ENCODE peak calls at places on chromosomes 5 and 9, in five cellular contexts. A, J, B, S and I are unnamed samples.

GRCh38 chr5:107321906-107322305 is 348.8 kb downstream of the EFNA5 start:
- DNase-seq in A (no peak), J (no peak), B (no peak), S (no peak), I (no peak)

GRCh38 chr5:139711067-139711851 is 63.1 kb downstream of the CXXC5 start:
- DNase-seq in B (peak; percentile 92), A (no peak), S (peak; percentile 47), J (peak; percentile 27), I (peak; percentile 50)

GRCh38 chr9:138047469-138048040 is 170.0 kb downstream of the CACNA1B start:
- DNase-seq in J (no peak), S (no peak), A (no peak), B (no peak), I (no peak)

GRCh38 chr5:28077291-28078240 is 1039.2 kb upstream of the CDH9 start:
- DNase-seq in A (no peak), S (no peak), J (no peak), B (no peak), I (no peak)

GRCh38 chr9:37452611-37453010 is 12.6 kb downstream of the ZBTB5 start:
- DNase-seq in J (no peak), B (no peak), S (no peak), A (no peak), I (no peak)

GRCh38 chr5:40780199-40780598 is 18.0 kb downstream of the PRKAA1 start:
- DNase-seq in S (no peak), J (no peak), A (no peak), B (no peak), I (no peak)

GRCh38 chr9:94607340-94607695 is 13.7 kb upstream of the FBP2 start:
- DNase-seq in J (no peak), S (no peak), B (no peak), A (no peak), I (no peak)

GRCh38 chr9:128286435-128286834 is 10.4 kb downstream of the SWI5 start:
- DNase-seq in A (peak; percentile 59), S (peak; percentile 71), J (peak; percentile 76), B (no peak), I (peak; percentile 68)

GRCh38 chr5:120139039-120139438 is 325.1 kb upstream of the PRR16 start:
- DNase-seq in B (peak; percentile 69), A (peak; percentile 15), S (no peak), J (peak; percentile 98), I (peak; percentile 98)

GRCh38 chr5:98433022-98433421 is 340.4 kb upstream of the RGMB start:
- DNase-seq in J (peak; percentile 38), B (no peak), A (no peak), S (no peak), I (no peak)
- H3K4me3 ChIP-seq in J (no peak overlapping the region), B (no peak overlapping the region), A (no peak overlapping the region), S (no peak overlapping the region), I (no peak overlapping the region)

GRCh38 chr9:22100626-22101025 is 91.5 kb upstream of the CDKN2B start:
- DNase-seq in J (no peak), B (no peak), S (no peak), A (no peak), I (no peak)
- TF ChIP-seq CTCF in J (peak; percentile 46), B (no peak), S (no peak), A (no peak), I (no peak)

DNA sequence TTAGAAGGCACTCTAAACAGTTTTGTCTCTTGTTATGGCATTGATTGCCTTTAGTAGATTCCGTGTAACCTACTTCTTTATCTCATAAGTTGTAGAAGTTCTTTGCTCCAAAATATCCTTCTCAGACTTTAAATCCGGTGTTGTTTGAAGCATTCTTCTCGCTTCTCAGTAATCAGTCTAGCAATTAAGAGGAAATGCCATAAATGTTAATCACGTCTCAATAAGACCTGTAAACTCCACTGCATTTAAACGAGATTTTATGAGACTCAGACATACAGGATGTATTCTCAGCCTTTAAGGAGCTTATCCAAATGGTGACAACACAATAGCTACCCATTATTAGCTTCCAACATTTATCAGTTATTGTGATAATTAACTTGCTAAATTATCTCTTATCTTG is 7.7 kb upstream of the C5 start:
- DNase-seq in A (no peak), S (no peak), B (no peak), J (no peak), I (no peak)
- H3K4me3 ChIP-seq in A (no peak overlapping the region), S (no peak overlapping the region), B (no peak overlapping the region), J (no peak overlapping the region), I (no peak overlapping the region)

DNA sequence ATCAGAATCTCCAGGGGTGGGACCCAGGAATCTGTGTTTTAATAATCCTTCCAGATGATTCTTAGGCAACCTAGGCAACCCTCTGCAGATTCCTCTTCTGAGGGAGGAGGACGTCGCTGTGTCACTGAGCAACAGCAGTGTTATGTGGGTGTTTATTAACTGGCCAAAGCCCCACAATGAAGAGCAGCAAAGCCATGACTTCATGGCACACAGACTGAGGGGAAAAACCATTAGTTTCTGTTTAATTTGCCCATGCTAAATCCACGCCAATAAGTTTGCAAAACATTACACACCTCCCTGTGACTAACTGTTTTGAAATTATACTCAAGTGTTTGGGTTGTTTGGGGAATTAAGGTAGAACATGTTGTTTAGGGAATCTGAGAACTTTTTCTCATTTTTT is 83.7 kb upstream of the TMED7 start:
- DNase-seq in S (no peak), A (no peak), J (no peak), B (no peak), I (no peak)
- TF ChIP-seq CTCF in S (no peak), A (no peak), J (no peak), B (no peak), I (no peak)

GRCh38 chr5:84381501-84382362 is 2.9 kb downstream of the EDIL3 start:
- DNase-seq in A (no peak), B (no peak), J (peak; percentile 23), S (no peak), I (peak; percentile 41)
- H3K4me3 ChIP-seq in A (peak overlapping the region; percentile 57), B (peak overlapping the region; percentile 95), J (peak overlapping the region; percentile 84), S (peak overlapping the region; percentile 54), I (peak overlapping the region; percentile 85)

GRCh38 chr5:56668996-56669395 is 146.4 kb upstream of the MAP3K1 start:
- DNase-seq in J (no peak), S (no peak), B (no peak), A (no peak), I (no peak)
- TF ChIP-seq CTCF in J (no peak), S (no peak), B (no peak), A (no peak), I (no peak)

GRCh38 chr5:157549954-157550549 is 25.5 kb downstream of the ADAM19 start:
- DNase-seq in A (no peak), S (no peak), J (no peak), B (no peak), I (no peak)

GRCh38 chr5:157552650-157553049 is 22.9 kb downstream of the ADAM19 start:
- DNase-seq in J (no peak), B (no peak), S (no peak), A (no peak), I (no peak)

GRCh38 chr5:157548513-157549282 is 26.9 kb downstream of the ADAM19 start:
- DNase-seq in J (peak; percentile 97), B (peak; percentile 80), S (no peak), A (no peak), I (peak; percentile 83)

GRCh38 chr5:157549283-157549629 is 26.3 kb downstream of the ADAM19 start:
- DNase-seq in B (no peak), S (no peak), J (peak; percentile 48), A (no peak), I (peak; percentile 44)

GRCh38 chr5:157550668-157551067 is 24.9 kb downstream of the ADAM19 start:
- DNase-seq in S (no peak), A (no peak), J (no peak), B (no peak), I (no peak)
- H3K4me3 ChIP-seq in S (no peak overlapping the region), A (no peak overlapping the region), J (no peak overlapping the region), B (no peak overlapping the region), I (no peak overlapping the region)

GRCh38 chr9:93261281-93261680 is 77.3 kb downstream of the WNK2 start:
- DNase-seq in S (no peak), B (peak; percentile 85), J (no peak), A (no peak), I (no peak)
- TF ChIP-seq CTCF in S (no peak), B (no peak), J (no peak), A (no peak), I (no peak)